ENCODE peak calls at places on chromosomes 13 and 19, in four cellular contexts. L is K562, Y is GM12878, V is HepG2. R is an unnamed sample.

GRCh38 chr13:99228737-99229691 is 28.4 kb downstream of the UBAC2 start:
- DNase-seq in L (peak), V (peak), Y (peak), R (no peak)

GRCh38 chr19:16433986-16434385 is 37.8 kb downstream of the EPS15L1 start:
- DNase-seq in V (no peak), Y (no peak), L (no peak), R (no peak)

GRCh38 chr13:43085545-43085944 is 62.2 kb downstream of the DNAJC15 start:
- DNase-seq in Y (no peak), V (no peak), L (peak), R (no peak)

GRCh38 chr13:50589651-50590054 is 253.8 kb downstream of the DLEU7 start:
- DNase-seq in Y (no peak), L (no peak), V (no peak), R (no peak)

GRCh38 chr13:113048766-113049165 is 56.8 kb upstream of the F7 start:
- DNase-seq in L (no peak), Y (no peak), V (no peak), R (no peak)

GRCh38 chr19:3065675-3066357 is 3.5 kb upstream of the TLE5 start:
- DNase-seq in L (no peak), V (peak), Y (peak), R (no peak)

GRCh38 chr13:96034662-96035061 is 18.5 kb downstream of the UGGT2 start:
- DNase-seq in V (no peak), L (no peak), Y (no peak), R (no peak)

GRCh38 chr19:39160523-39160861 is 34.9 kb downstream of the PAK4 start:
- DNase-seq in Y (no peak), L (no peak), V (no peak), R (no peak)

GRCh38 chr13:108496364-108497215 is 132.8 kb upstream of the MYO16 start:
- DNase-seq in L (peak), V (no peak), Y (no peak), R (no peak)

GRCh38 chr13:44040070-44040753 is 160.5 kb downstream of the LACC1 start:
- DNase-seq in L (no peak), V (no peak), Y (no peak), R (no peak)

GRCh38 chr19:994516-994915 is 5.7 kb upstream of the GRIN3B start:
- DNase-seq in V (no peak), L (no peak), Y (no peak), R (no peak)

GRCh38 chr19:3576696-3577443 is 4.1 kb downstream of the HMG20B start:
- DNase-seq in Y (no peak), V (no peak), L (peak), R (no peak)

GRCh38 chr19:9535934-9536333 is 2.5 kb downstream of the ZNF426 start:
- DNase-seq in L (no peak), V (no peak), Y (no peak), R (no peak)

GRCh38 chr19:50663280-50663790 is 14.1 kb downstream of the C19orf81 start:
- DNase-seq in V (peak), L (peak), Y (no peak), R (no peak)

GRCh38 chr19:32637480-32637879 is 37.5 kb downstream of the ANKRD27 start:
- DNase-seq in Y (no peak), L (no peak), V (no peak), R (no peak)

GRCh38 chr13:113982296-113982661 is 8.4 kb upstream of the C13orf46 start:
- DNase-seq in L (no peak), Y (no peak), V (no peak), R (no peak)

GRCh38 chr19:46131485-46132143 is 7.1 kb upstream of the IGFL3 start:
- DNase-seq in Y (no peak), L (no peak), V (no peak), R (no peak)

GRCh38 chr13:28534210-28534609 is 39.3 kb upstream of the FLT1 start:
- DNase-seq in Y (no peak), V (no peak), L (no peak), R (no peak)

GRCh38 chr13:109747524-109747923 is 38.9 kb downstream of the IRS2 start:
- DNase-seq in L (no peak), V (no peak), Y (no peak), R (no peak)

GRCh38 chr13:103471896-103472295 is 405.7 kb upstream of the SLC10A2 start:
- DNase-seq in L (no peak), V (no peak), Y (no peak), R (no peak)

GRCh38 chr13:101449971-101450748 is 2.3 kb upstream of the ITGBL1 start:
- DNase-seq in Y (no peak), V (no peak), L (no peak), R (no peak)

GRCh38 chr19:41548954-41549688 is 26.8 kb upstream of the CEACAM21 start:
- DNase-seq in V (no peak), Y (no peak), L (peak), R (no peak)

GRCh38 chr13:108086678-108087077 is 128.7 kb downstream of the LIG4 start:
- DNase-seq in V (no peak), Y (no peak), L (no peak), R (no peak)

GRCh38 chr19:14722127-14722526 is 32.3 kb downstream of the ZNF333 start:
- DNase-seq in Y (no peak), L (no peak), V (no peak), R (no peak)

GRCh38 chr19:46696052-46696451 is 20.9 kb downstream of the PRKD2 start:
- DNase-seq in Y (no peak), V (no peak), L (no peak), R (no peak)

GRCh38 chr13:46572758-46573384 is 19.9 kb downstream of the LRCH1 start:
- DNase-seq in L (no peak), V (no peak), Y (no peak), R (no peak)

GRCh38 chr19:44718441-44719261 is 19.7 kb downstream of the CEACAM16 start:
- DNase-seq in L (no peak), Y (no peak), V (peak), R (no peak)

GRCh38 chr13:63124863-63125262 is 1709.2 kb upstream of the PCDH20 start:
- DNase-seq in V (peak), Y (no peak), L (no peak), R (no peak)
- TF ChIP-seq FOXK2 in V (no peak), Y (no peak), L (no peak), R (no peak)

GRCh38 chr13:78152415-78152814 is 233.8 kb upstream of the EDNRB start:
- DNase-seq in L (no peak), V (no peak), Y (peak), R (no peak)

DNA sequence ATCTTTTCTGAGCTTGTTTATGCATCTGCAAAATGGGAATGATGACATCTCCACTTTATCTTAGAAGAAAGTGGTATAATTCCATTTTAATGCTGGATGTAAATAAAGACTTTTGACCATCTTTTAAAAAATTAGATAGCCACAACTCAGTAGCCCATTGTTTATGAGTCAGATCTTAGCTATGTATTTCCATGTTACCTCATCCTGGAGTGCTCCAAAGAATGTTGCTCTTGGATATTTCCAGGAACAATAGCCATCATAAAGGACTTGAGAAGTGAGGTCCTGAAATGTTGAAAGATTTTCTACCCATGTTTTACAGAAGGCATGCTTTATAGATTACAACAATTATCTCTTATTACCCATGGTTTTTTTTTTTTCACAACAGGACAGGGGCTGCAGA is 229.3 kb upstream of the EDNRB start:
- DNase-seq in V (no peak), Y (no peak), L (no peak), R (no peak)
- TF ChIP-seq BHLHE40 in V (no peak), Y (no peak), L (no peak), R (no peak)

GRCh38 chr13:23467932-23468278 is 34.4 kb upstream of the SACS start:
- DNase-seq in V (no peak), L (no peak), Y (no peak), R (no peak)

GRCh38 chr13:23463631-23464030 is 30.1 kb upstream of the SACS start:
- DNase-seq in V (no peak), Y (no peak), L (no peak), R (no peak)

GRCh38 chr13:23467048-23467931 is 33.8 kb upstream of the SACS start:
- DNase-seq in L (no peak), V (no peak), Y (no peak), R (no peak)

GRCh38 chr13:23468811-23469210 is 35.3 kb upstream of the SACS start:
- DNase-seq in V (no peak), L (no peak), Y (no peak), R (no peak)

GRCh38 chr13:23466144-23467002 is 32.9 kb upstream of the SACS start:
- DNase-seq in V (peak), Y (peak), L (peak), R (peak)
- TF ChIP-seq FOXK2 in V (no peak), Y (no peak), L (no peak), R (no peak)

DNA sequence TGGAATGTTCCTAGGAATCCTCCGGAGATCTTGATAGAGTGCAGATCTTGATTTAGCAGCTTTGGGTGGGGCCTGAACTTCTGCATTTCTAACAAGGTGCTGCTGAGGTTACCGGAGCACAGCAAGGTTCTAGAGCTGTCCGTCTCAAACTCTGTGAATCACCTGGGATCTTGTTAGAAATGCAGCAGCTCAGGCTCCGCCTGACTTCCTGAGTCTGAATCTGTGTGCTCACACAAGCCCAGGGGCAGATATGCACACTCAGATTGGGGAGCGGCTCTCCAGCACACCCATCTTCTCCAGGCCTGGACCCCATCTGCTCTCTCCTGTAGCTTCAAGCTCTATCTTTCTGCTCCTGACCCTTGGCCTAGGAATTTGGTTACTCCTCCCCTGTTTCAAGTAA is 3.5 kb upstream of the TEX26 start:
- DNase-seq in V (no peak), L (no peak), Y (no peak), R (no peak)
- TF ChIP-seq BHLHE40 in V (no peak), L (no peak), Y (no peak), R (no peak)

GRCh38 chr13:105202384-105202783 is 1333.1 kb downstream of the EFNB2 start:
- DNase-seq in L (no peak), Y (no peak), V (no peak), R (peak)
- TF ChIP-seq FOXK2 in L (no peak), Y (no peak), V (no peak), R (no peak)

GRCh38 chr19:30341646-30342201 is 30.5 kb upstream of the ZNF536 start:
- DNase-seq in L (no peak), Y (no peak), V (no peak), R (no peak)
- TF ChIP-seq BHLHE40 in L (no peak), Y (no peak), V (no peak), R (no peak)

GRCh38 chr19:51688665-51689571 is 4.2 kb upstream of the SPACA6 start:
- DNase-seq in Y (no peak), V (peak), L (peak), R (peak)
- TF ChIP-seq FOXK2 in Y (no peak), V (no peak), L (peak), R (no peak)

GRCh38 chr19:48615145-48616040 is 517 bp upstream of the FAM83E start:
- DNase-seq in L (no peak), Y (no peak), V (no peak), R (no peak)
- TF ChIP-seq BHLHE40 in L (no peak), Y (no peak), V (no peak), R (no peak)

GRCh38 chr19:11363881-11364280 is 8.6 kb downstream of the PLPPR2 start:
- DNase-seq in Y (no peak), L (no peak), V (no peak), R (no peak)
- TF ChIP-seq FOXK2 in Y (no peak), L (no peak), V (no peak), R (no peak)